ENCODE peak calls at places on chromosomes 2 and 18, in six cellular contexts. One of them, this sample, is unnamed.

GRCh38 chr2:73284296-73285161 is at the start of gene FBXO41:
- DNase-seq in HCT116: no peak
- DNase-seq in SK-N-SH: peak; percentile 94
- DNase-seq in A549: peak; percentile 48
- DNase-seq in GM23338: peak; percentile 94
- DNase-seq in K562: peak; percentile 88
- DNase-seq in this sample: peak; percentile 30

GRCh38 chr2:236823230-236823629 is 253.6 kb downstream of the ACKR3 start:
- DNase-seq in K562: no peak
- DNase-seq in GM23338: no peak
- DNase-seq in A549: no peak
- DNase-seq in SK-N-SH: no peak
- DNase-seq in HCT116: no peak
- DNase-seq in this sample: no peak

GRCh38 chr2:187397870-187398269 is 50.2 kb downstream of the CALCRL start:
- DNase-seq in A549: no peak
- DNase-seq in K562: no peak
- DNase-seq in HCT116: no peak
- DNase-seq in SK-N-SH: no peak
- DNase-seq in GM23338: no peak
- DNase-seq in this sample: no peak

GRCh38 chr2:105806994-105807393 is 62.3 kb downstream of the NCK2 start:
- DNase-seq in HCT116: no peak
- DNase-seq in GM23338: no peak
- DNase-seq in K562: no peak
- DNase-seq in A549: no peak
- DNase-seq in SK-N-SH: no peak
- DNase-seq in this sample: no peak

GRCh38 chr2:133379159-133379558 is 189.1 kb downstream of the NCKAP5 start:
- DNase-seq in GM23338: no peak
- DNase-seq in K562: no peak
- DNase-seq in SK-N-SH: peak; percentile 15
- DNase-seq in A549: no peak
- DNase-seq in HCT116: no peak
- DNase-seq in this sample: no peak

GRCh38 chr2:12819098-12819465 is 102.3 kb downstream of the TRIB2 start:
- DNase-seq in SK-N-SH: no peak
- DNase-seq in A549: no peak
- DNase-seq in K562: no peak
- DNase-seq in HCT116: no peak
- DNase-seq in GM23338: peak; percentile 8
- DNase-seq in this sample: no peak

GRCh38 chr2:237455764-237456163 is 31.3 kb upstream of the MLPH start:
- DNase-seq in A549: no peak
- DNase-seq in K562: no peak
- DNase-seq in SK-N-SH: no peak
- DNase-seq in HCT116: no peak
- DNase-seq in GM23338: no peak
- DNase-seq in this sample: no peak

GRCh38 chr2:224062481-224063307 is 23.6 kb upstream of the SERPINE2 start:
- DNase-seq in SK-N-SH: no peak
- DNase-seq in A549: no peak
- DNase-seq in HCT116: no peak
- DNase-seq in GM23338: peak; percentile 21
- DNase-seq in K562: no peak
- DNase-seq in this sample: no peak

GRCh38 chr2:26623541-26624497 is 17.3 kb downstream of the CIB4 start:
- DNase-seq in A549: no peak
- DNase-seq in GM23338: no peak
- DNase-seq in SK-N-SH: peak; percentile 41
- DNase-seq in HCT116: no peak
- DNase-seq in K562: peak; percentile 17
- DNase-seq in this sample: no peak

GRCh38 chr18:3447035-3447894 is 2.7 kb upstream of the TGIF1 start:
- DNase-seq in SK-N-SH: peak; percentile 12
- DNase-seq in A549: no peak
- DNase-seq in K562: peak; percentile 68
- DNase-seq in GM23338: peak; percentile 79
- DNase-seq in HCT116: no peak
- DNase-seq in this sample: no peak

DNA sequence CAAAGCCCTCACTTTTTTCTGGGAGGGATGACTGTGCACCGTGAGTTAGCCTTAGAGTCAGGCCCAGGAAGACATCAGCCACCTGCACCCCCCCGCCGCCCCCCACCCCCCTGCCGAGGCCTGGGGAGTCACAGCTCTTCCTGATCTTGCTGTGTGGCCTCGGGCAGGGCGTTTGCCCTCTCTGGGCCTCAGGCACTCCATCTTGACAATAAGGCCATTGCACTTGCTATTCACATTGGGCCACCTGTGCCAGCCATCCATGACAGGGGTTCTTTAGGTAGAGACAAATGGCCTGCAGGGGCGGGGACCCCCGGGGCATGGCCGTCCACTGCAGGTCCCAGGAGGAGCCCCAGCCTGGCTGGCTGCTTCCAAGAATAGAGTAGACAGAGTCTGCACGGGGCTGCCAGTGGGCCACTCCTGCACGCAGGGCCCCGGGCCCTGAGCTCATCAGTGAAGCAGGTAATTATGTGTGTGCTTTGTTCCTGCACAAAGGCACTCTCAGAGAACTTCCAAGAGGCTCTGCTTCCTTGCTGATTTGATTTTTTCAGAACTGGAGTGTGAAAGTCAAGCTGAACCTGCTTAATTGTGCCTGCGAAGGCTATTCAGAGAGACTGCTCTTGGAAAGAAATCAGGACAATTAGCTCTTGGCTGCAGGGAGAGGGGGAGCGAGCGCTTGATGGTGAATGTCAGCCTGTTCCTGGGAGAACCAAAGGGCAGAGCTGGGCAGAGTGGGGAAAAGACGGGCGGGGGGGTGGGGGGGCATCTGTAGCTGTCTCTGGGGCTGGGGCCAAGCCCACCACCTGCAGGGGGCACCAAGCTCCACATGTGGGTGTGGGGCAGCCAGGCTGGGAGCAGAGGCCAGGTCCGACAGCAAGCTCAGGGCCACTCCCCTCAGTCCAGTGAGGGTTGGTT is 40.3 kb downstream of the RRM2 start:
- DNase-seq in SK-N-SH: peak; percentile 81
- DNase-seq in A549: peak; percentile 27
- DNase-seq in K562: peak; percentile 51
- DNase-seq in HCT116: no peak
- DNase-seq in GM23338: peak; percentile 55
- DNase-seq in this sample: no peak
- TF ChIP-seq REST in SK-N-SH: no peak
- TF ChIP-seq REST in A549: no peak
- TF ChIP-seq REST in K562: no peak
- TF ChIP-seq REST in HCT116: no peak
- TF ChIP-seq REST in GM23338: no peak
- TF ChIP-seq REST in this sample: no peak

DNA sequence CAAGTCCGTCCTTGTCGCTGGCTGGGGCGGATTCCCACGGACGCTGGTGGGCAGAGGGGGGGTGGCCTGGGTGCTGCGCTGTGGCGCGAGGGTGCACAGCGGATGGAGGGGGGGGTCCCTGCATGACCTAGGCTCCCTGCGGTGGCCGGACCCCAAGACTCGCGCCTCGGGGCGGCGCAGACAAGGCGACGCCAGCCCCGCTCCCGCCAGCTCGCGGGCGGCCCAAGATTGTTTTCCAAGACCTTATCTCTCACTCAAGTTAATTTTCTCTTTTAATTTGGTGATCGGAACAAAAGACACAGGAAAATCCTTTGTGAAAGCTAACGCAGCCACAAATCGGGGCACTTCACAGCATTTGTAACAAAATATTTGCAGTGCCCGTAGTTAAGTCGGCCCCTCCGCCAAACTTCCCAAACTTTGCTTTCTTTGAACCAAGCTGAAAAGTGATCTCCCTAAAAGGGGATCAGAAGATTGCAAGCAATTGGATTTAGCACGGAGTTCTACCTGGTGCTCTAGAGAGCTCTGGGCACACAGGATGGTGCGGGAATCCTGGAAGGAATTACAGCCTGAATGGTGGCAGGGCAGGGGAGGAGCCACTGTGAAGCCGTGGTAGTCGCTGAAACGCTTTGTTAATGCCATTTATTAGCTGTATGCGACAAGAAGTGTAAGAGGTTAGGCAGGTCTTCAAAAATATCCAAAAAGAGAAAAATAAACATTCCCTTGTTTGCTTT is 4.8 kb upstream of the ID2 start:
- DNase-seq in SK-N-SH: peak; percentile 84
- DNase-seq in K562: no peak
- DNase-seq in HCT116: no peak
- DNase-seq in GM23338: peak; percentile 53
- DNase-seq in A549: no peak
- DNase-seq in this sample: no peak
- TF ChIP-seq REST in SK-N-SH: no peak
- TF ChIP-seq REST in K562: no peak
- TF ChIP-seq REST in HCT116: no peak
- TF ChIP-seq REST in GM23338: no peak
- TF ChIP-seq REST in A549: no peak
- TF ChIP-seq REST in this sample: no peak

GRCh38 chr2:161586517-161587167 is 37.6 kb upstream of the SLC4A10 start:
- DNase-seq in SK-N-SH: peak; percentile 27
- DNase-seq in A549: peak; percentile 18
- DNase-seq in HCT116: peak; percentile 23
- DNase-seq in GM23338: peak; percentile 63
- DNase-seq in K562: peak; percentile 20
- DNase-seq in this sample: peak; percentile 22
- TF ChIP-seq REST in SK-N-SH: no peak
- TF ChIP-seq REST in A549: no peak
- TF ChIP-seq REST in HCT116: no peak
- TF ChIP-seq REST in GM23338: no peak
- TF ChIP-seq REST in K562: no peak
- TF ChIP-seq REST in this sample: no peak

GRCh38 chr2:209472386-209472832 is 48.6 kb downstream of the MAP2 start:
- DNase-seq in K562: no peak
- DNase-seq in HCT116: no peak
- DNase-seq in SK-N-SH: no peak
- DNase-seq in GM23338: peak; percentile 17
- DNase-seq in A549: peak; percentile 40
- DNase-seq in this sample: no peak

GRCh38 chr2:209472871-209473270 is 49.0 kb downstream of the MAP2 start:
- DNase-seq in GM23338: no peak
- DNase-seq in A549: peak; percentile 48
- DNase-seq in SK-N-SH: no peak
- DNase-seq in K562: no peak
- DNase-seq in HCT116: no peak
- DNase-seq in this sample: no peak

GRCh38 chr2:209476367-209477191 is 52.7 kb downstream of the MAP2 start:
- DNase-seq in HCT116: no peak
- DNase-seq in SK-N-SH: no peak
- DNase-seq in GM23338: no peak
- DNase-seq in K562: no peak
- DNase-seq in A549: peak; percentile 25
- DNase-seq in this sample: no peak

GRCh38 chr2:209474960-209475359 is 51.1 kb downstream of the MAP2 start:
- DNase-seq in GM23338: no peak
- DNase-seq in K562: no peak
- DNase-seq in A549: no peak
- DNase-seq in SK-N-SH: no peak
- DNase-seq in HCT116: no peak
- DNase-seq in this sample: no peak

DNA sequence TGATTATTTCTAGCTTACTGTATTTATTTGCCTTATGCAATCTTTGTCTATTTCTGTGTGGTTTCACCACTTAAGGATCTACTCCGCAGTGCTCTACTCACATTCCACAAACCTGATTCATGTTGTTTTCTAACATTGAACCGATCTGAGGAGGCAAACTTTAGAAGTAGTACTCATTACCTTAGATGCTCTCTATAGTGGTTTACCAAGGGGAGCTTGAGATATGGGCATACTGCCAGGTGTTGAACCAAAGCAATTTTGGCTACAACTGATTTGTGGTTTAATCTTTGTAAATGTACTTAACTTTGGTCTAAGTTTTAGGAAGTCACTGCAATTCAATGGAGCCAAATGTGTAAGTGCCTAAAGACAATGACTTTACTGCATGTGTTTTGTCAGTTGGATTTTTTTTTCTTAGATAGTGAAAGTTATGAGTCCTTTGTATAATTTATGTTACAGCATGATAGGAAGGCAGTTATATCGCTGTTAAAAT is 50.1 kb downstream of the MAP2 start:
- DNase-seq in GM23338: no peak
- DNase-seq in HCT116: peak; percentile 68
- DNase-seq in A549: peak; percentile 77
- DNase-seq in SK-N-SH: no peak
- DNase-seq in K562: no peak
- DNase-seq in this sample: peak; percentile 24
- TF ChIP-seq REST in GM23338: no peak
- TF ChIP-seq REST in HCT116: no peak
- TF ChIP-seq REST in A549: no peak
- TF ChIP-seq REST in SK-N-SH: no peak
- TF ChIP-seq REST in K562: no peak
- TF ChIP-seq REST in this sample: no peak

DNA sequence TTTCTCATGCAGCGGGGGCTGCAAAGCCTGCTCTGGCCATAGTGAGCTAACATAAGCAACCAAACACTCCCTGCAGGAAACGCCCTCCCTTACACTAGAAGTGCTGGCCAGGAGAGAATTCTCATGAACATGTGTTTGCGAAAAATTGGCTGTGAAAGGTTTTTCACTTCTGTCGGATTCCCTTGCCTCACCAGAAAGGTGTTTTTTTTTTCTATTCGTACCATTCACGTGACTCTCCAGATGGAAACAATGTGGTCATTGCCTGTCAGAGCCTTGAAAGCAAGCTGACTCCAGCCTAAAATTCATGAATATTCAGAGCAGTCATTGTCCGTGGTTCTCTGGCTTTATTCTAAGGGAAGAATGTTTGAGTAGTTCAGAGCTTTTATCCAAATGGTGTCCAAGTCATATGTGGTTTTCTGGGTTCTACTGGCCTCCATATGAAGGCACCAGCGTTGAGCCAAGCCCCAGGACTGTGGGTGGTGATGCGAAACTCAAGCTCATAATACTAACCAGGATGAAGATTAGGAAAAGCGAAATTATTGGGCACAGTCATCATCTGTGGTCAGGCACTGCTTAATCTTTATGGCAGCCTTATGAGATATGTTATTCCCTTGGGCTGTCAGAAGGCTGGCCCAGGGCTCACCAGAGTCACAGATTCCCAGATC is 236.4 kb downstream of the ALPK2 start:
- DNase-seq in K562: no peak
- DNase-seq in HCT116: no peak
- DNase-seq in GM23338: peak; percentile 61
- DNase-seq in SK-N-SH: no peak
- DNase-seq in A549: no peak
- DNase-seq in this sample: no peak
- TF ChIP-seq REST in K562: no peak
- TF ChIP-seq REST in HCT116: no peak
- TF ChIP-seq REST in GM23338: no peak
- TF ChIP-seq REST in SK-N-SH: no peak
- TF ChIP-seq REST in A549: no peak
- TF ChIP-seq REST in this sample: no peak

GRCh38 chr2:198697794-198698193 is 759.9 kb downstream of the SATB2 start:
- DNase-seq in SK-N-SH: no peak
- DNase-seq in A549: no peak
- DNase-seq in HCT116: no peak
- DNase-seq in GM23338: no peak
- DNase-seq in K562: no peak
- DNase-seq in this sample: no peak
- TF ChIP-seq REST in SK-N-SH: no peak
- TF ChIP-seq REST in A549: no peak
- TF ChIP-seq REST in HCT116: no peak
- TF ChIP-seq REST in GM23338: no peak
- TF ChIP-seq REST in K562: no peak
- TF ChIP-seq REST in this sample: no peak